ENCODE peak calls at places on chromosomes 16 and 17, in ten cellular contexts. D is HepG2, J is ovary, R is stomach, M is tibial nerve, E is transverse colon, H is K562, V is sigmoid colon, G is SK-N-SH, B is suprapubic skin. X is an unnamed sample.
A peak's percentile ranks its signal among the peaks of the same experiment; 100 is the strongest.

GRCh38 chr17:27878776-27879562 is 14.2 kb downstream of the LYRM9 start:
- DNase-seq in D (no peak), G (peak; percentile 30), M (no peak), V (peak; percentile 70), R (no peak), B (no peak), E (no peak), J (peak; percentile 60), H (no peak), X (no peak)

GRCh38 chr17:44911133-44912001 is 3.9 kb downstream of the GFAP start:
- DNase-seq in D (peak; percentile 74), E (peak; percentile 72), G (peak; percentile 77), H (peak; percentile 81), J (peak; percentile 57), V (peak; percentile 84), R (peak; percentile 73), M (peak; percentile 19), B (no peak), X (no peak)

GRCh38 chr17:1315891-1316403 is 36.5 kb downstream of the TRARG1 start:
- DNase-seq in H (no peak), J (no peak), D (no peak), M (no peak), R (no peak), E (no peak), B (no peak), G (no peak), V (no peak), X (no peak)

GRCh38 chr17:4594406-4595349 is 10.3 kb downstream of the SMTNL2 start:
- DNase-seq in H (peak; percentile 65), E (peak; percentile 53), B (peak; percentile 63), R (peak; percentile 67), J (no peak), D (no peak), M (no peak), G (peak; percentile 68), V (no peak), X (no peak)

GRCh38 chr16:74743668-74744299 is 30.8 kb downstream of the FA2H start:
- DNase-seq in V (no peak), M (peak; percentile 22), G (no peak), J (no peak), R (peak; percentile 97), H (peak; percentile 87), B (peak; percentile 80), E (peak; percentile 95), D (peak; percentile 52), X (no peak)

GRCh38 chr16:1989826-1990335 is at the start of gene SYNGR3:
- DNase-seq in H (no peak), J (no peak), R (no peak), B (no peak), V (no peak), M (no peak), D (no peak), E (no peak), G (peak; percentile 86), X (no peak)

GRCh38 chr17:33451221-33451620 is 158.1 kb upstream of the ASIC2 start:
- DNase-seq in G (no peak), D (no peak), B (no peak), J (no peak), R (no peak), E (no peak), M (no peak), V (no peak), H (no peak), X (no peak)

GRCh38 chr17:1481736-1482135 is 10.8 kb downstream of the MYO1C start:
- DNase-seq in D (no peak), E (no peak), J (no peak), B (no peak), V (no peak), R (peak; percentile 61), G (no peak), M (no peak), H (no peak), X (no peak)

GRCh38 chr16:89565506-89566372 is 5.3 kb downstream of the RPL13 start:
- DNase-seq in M (no peak), V (no peak), B (no peak), G (peak; percentile 84), D (peak; percentile 57), H (peak; percentile 62), E (peak; percentile 66), R (peak; percentile 70), J (peak; percentile 59), X (no peak)

GRCh38 chr16:7504844-7505243 is 172.2 kb downstream of the RBFOX1 start:
- DNase-seq in H (no peak), V (no peak), B (no peak), E (no peak), J (no peak), R (no peak), D (no peak), M (no peak), G (no peak), X (no peak)

GRCh38 chr16:80198995-80199299 is 341.8 kb upstream of the DYNLRB2 start:
- DNase-seq in R (no peak), D (no peak), V (no peak), M (no peak), G (no peak), J (no peak), H (no peak), B (no peak), E (no peak), X (no peak)

GRCh38 chr16:20241321-20241720 is 86.0 kb downstream of the GP2 start:
- DNase-seq in R (no peak), G (no peak), H (no peak), E (no peak), M (no peak), B (no peak), J (no peak), V (no peak), D (no peak), X (no peak)

GRCh38 chr17:41811549-41812175 is at the start of gene P3H4:
- DNase-seq in H (peak; percentile 69), G (peak; percentile 94), B (peak; percentile 81), E (peak; percentile 87), R (peak; percentile 85), J (peak; percentile 78), M (peak; percentile 58), D (peak; percentile 60), V (peak; percentile 90), X (no peak)

GRCh38 chr16:31214705-31215286 is 877 bp downstream of the TRIM72 start:
- DNase-seq in H (no peak), V (no peak), B (no peak), E (no peak), D (no peak), G (peak; percentile 66), J (no peak), R (no peak), M (no peak), X (no peak)
- H3K27me3 ChIP-seq in H (no peaks in the 10 kb centered on the region), V (peaks cover 31% of the 10 kb centered on the region), B (peaks cover 32% of the 10 kb centered on the region), E (peaks cover 73% of the 10 kb centered on the region), D (peaks cover 57% of the 10 kb centered on the region), G (peaks cover 70% of the 10 kb centered on the region), J (no peaks in the 10 kb centered on the region), R (peaks cover 71% of the 10 kb centered on the region), M (peaks cover 51% of the 10 kb centered on the region), X (peaks cover 36% of the 10 kb centered on the region)

GRCh38 chr17:74010903-74011302 is 192.6 kb upstream of the RPL38 start:
- DNase-seq in M (no peak), V (no peak), D (no peak), G (no peak), J (no peak), E (no peak), B (no peak), H (no peak), R (no peak), X (no peak)

GRCh38 chr17:74005790-74006189 is 197.7 kb upstream of the RPL38 start:
- DNase-seq in R (no peak), V (no peak), H (no peak), D (no peak), G (no peak), B (no peak), J (no peak), M (no peak), E (no peak), X (no peak)

GRCh38 chr17:74011963-74012362 is 191.5 kb upstream of the RPL38 start:
- DNase-seq in M (no peak), E (no peak), R (no peak), J (no peak), D (no peak), H (no peak), G (peak; percentile 85), V (no peak), B (no peak), X (no peak)

GRCh38 chr17:74006366-74006765 is 197.1 kb upstream of the RPL38 start:
- DNase-seq in M (no peak), B (no peak), E (no peak), G (no peak), H (no peak), R (no peak), V (no peak), D (no peak), J (no peak), X (no peak)

GRCh38 chr17:74008196-74008595 is 195.3 kb upstream of the RPL38 start:
- DNase-seq in H (peak; percentile 52), J (no peak), D (peak; percentile 16), G (peak; percentile 75), B (no peak), E (peak; percentile 11), M (no peak), R (no peak), V (no peak), X (no peak)
- TF ChIP-seq EP300 in H (no peak), J (no peak), D (no peak), G (no peak), B (no peak), E (no peak), M (no peak), R (no peak), V (no peak), X (no peak)

DNA sequence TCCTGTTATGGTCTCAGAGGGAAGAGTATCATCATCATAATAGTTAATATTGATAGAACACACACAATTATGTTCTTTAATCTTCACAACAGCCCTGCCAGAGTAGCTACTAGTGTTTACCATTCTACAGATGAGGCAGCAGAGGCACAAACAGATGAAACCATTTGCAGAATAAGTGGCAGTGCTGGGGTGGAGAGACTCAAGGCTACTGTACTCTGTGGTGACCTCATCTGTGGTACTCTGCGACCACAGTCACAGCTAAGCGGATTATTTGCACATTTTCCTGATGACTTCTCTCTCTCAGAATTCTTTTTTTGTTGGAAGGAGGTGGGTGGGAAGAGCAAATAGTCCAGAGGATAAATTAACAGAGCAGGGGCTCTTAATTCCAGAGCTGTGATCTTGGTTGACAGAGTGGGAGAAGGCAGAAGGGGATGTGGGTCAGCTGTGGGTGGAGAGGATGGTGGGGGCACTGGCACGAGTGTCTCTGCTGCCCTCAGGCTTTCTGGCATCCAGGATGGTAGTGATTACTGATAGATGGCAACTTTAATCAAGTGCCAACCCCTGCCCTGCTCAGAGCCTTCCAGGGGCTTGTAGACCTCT is 41.8 kb downstream of the MRM1 start:
- DNase-seq in G (no peak), E (no peak), V (no peak), M (no peak), B (no peak), H (no peak), D (no peak), J (no peak), R (no peak), X (no peak)
- H3K27me3 ChIP-seq in G (peaks cover 40% of the 10 kb centered on the region), E (peaks cover 78% of the 10 kb centered on the region), V (peaks cover 29% of the 10 kb centered on the region), M (peaks cover 99% of the 10 kb centered on the region), B (peaks cover 96% of the 10 kb centered on the region), H (peaks cover 48% of the 10 kb centered on the region), D (peaks cover 67% of the 10 kb centered on the region), J (no peaks in the 10 kb centered on the region), R (peaks cover 99% of the 10 kb centered on the region), X (peaks cover 20% of the 10 kb centered on the region)

DNA sequence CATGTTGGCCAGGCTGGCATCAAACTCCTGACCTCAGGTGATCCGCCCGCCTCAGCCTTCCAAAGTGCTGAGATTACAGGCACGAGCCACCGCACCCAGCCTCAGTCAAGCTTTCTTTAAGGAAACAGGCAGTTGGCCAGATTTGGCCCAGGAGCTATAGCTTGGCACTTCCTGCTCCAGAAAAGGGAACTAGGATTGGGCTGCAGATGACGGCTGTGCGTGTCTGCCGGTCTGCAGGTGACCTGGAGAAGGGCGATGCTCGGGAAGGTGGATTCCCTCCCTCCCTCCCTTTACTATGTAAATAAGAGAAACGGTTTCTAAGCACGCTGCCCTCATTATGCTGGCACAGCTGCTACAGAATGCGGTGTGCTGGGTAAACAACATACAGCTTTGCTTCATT is 215.9 kb downstream of the RPTOR start:
- DNase-seq in E (peak; percentile 73), B (no peak), D (no peak), J (no peak), G (no peak), R (peak; percentile 77), H (no peak), V (peak; percentile 50), M (no peak), X (no peak)
- TF ChIP-seq EP300 in E (no peak), B (no peak), D (no peak), J (no peak), G (no peak), R (no peak), H (no peak), V (no peak), M (no peak), X (no peak)

X was measured in esophagus muscularis mucosa.